ENCODE peak calls at places on chromosomes 13 and 19, in six cellular contexts. One of them, this sample, is unnamed.

GRCh38 chr13:78589206-78589605 is 14.1 kb downstream of the POU4F1 start:
- DNase-seq in fibroblast of mammary gland: peak
- DNase-seq in foreskin fibroblast: peak
- DNase-seq in tibial nerve: no peak
- DNase-seq in GM23338: peak
- DNase-seq in cardiac muscle cell: peak
- DNase-seq in this sample: peak

GRCh38 chr19:44706506-44707236 is 7.7 kb downstream of the CEACAM16 start:
- DNase-seq in fibroblast of mammary gland: no peak
- DNase-seq in foreskin fibroblast: no peak
- DNase-seq in tibial nerve: no peak
- DNase-seq in GM23338: no peak
- DNase-seq in cardiac muscle cell: no peak
- DNase-seq in this sample: no peak

GRCh38 chr13:31012285-31013024 is 80.0 kb downstream of the TEX26 start:
- DNase-seq in fibroblast of mammary gland: peak
- DNase-seq in foreskin fibroblast: peak
- DNase-seq in tibial nerve: no peak
- DNase-seq in GM23338: peak
- DNase-seq in cardiac muscle cell: peak
- DNase-seq in this sample: peak

GRCh38 chr13:83827338-83827737 is 54.9 kb downstream of the SLITRK1 start:
- DNase-seq in fibroblast of mammary gland: no peak
- DNase-seq in foreskin fibroblast: no peak
- DNase-seq in tibial nerve: no peak
- DNase-seq in GM23338: no peak
- DNase-seq in cardiac muscle cell: no peak
- DNase-seq in this sample: peak

GRCh38 chr19:51509823-51510660 is 8.4 kb upstream of the SIGLEC12 start:
- DNase-seq in fibroblast of mammary gland: no peak
- DNase-seq in foreskin fibroblast: no peak
- DNase-seq in tibial nerve: no peak
- DNase-seq in GM23338: no peak
- DNase-seq in cardiac muscle cell: no peak
- DNase-seq in this sample: no peak

GRCh38 chr13:63311587-63311986 is 1895.9 kb upstream of the PCDH20 start:
- DNase-seq in fibroblast of mammary gland: no peak
- DNase-seq in foreskin fibroblast: no peak
- DNase-seq in tibial nerve: no peak
- DNase-seq in GM23338: no peak
- DNase-seq in cardiac muscle cell: no peak
- DNase-seq in this sample: no peak

GRCh38 chr19:46718157-46718933 is 1.4 kb upstream of the PRKD2 start:
- DNase-seq in fibroblast of mammary gland: no peak
- DNase-seq in foreskin fibroblast: peak
- DNase-seq in tibial nerve: no peak
- DNase-seq in GM23338: peak
- DNase-seq in cardiac muscle cell: peak
- DNase-seq in this sample: peak

GRCh38 chr13:104872153-104872552 is 1663.3 kb downstream of the EFNB2 start:
- DNase-seq in fibroblast of mammary gland: no peak
- DNase-seq in foreskin fibroblast: no peak
- DNase-seq in tibial nerve: no peak
- DNase-seq in GM23338: peak
- DNase-seq in cardiac muscle cell: no peak
- DNase-seq in this sample: no peak

GRCh38 chr19:7426986-7427385 is 61.8 kb downstream of the PEX11G start:
- DNase-seq in fibroblast of mammary gland: no peak
- DNase-seq in foreskin fibroblast: no peak
- DNase-seq in tibial nerve: no peak
- DNase-seq in GM23338: no peak
- DNase-seq in cardiac muscle cell: no peak
- DNase-seq in this sample: no peak

GRCh38 chr13:39374741-39375189 is 228.2 kb downstream of the LHFPL6 start:
- DNase-seq in fibroblast of mammary gland: no peak
- DNase-seq in foreskin fibroblast: no peak
- DNase-seq in tibial nerve: no peak
- DNase-seq in GM23338: no peak
- DNase-seq in cardiac muscle cell: no peak
- DNase-seq in this sample: no peak

GRCh38 chr13:50119593-50119992 is 104.3 kb downstream of the KCNRG start:
- DNase-seq in fibroblast of mammary gland: no peak
- DNase-seq in foreskin fibroblast: no peak
- DNase-seq in tibial nerve: no peak
- DNase-seq in GM23338: no peak
- DNase-seq in cardiac muscle cell: peak
- DNase-seq in this sample: no peak

DNA sequence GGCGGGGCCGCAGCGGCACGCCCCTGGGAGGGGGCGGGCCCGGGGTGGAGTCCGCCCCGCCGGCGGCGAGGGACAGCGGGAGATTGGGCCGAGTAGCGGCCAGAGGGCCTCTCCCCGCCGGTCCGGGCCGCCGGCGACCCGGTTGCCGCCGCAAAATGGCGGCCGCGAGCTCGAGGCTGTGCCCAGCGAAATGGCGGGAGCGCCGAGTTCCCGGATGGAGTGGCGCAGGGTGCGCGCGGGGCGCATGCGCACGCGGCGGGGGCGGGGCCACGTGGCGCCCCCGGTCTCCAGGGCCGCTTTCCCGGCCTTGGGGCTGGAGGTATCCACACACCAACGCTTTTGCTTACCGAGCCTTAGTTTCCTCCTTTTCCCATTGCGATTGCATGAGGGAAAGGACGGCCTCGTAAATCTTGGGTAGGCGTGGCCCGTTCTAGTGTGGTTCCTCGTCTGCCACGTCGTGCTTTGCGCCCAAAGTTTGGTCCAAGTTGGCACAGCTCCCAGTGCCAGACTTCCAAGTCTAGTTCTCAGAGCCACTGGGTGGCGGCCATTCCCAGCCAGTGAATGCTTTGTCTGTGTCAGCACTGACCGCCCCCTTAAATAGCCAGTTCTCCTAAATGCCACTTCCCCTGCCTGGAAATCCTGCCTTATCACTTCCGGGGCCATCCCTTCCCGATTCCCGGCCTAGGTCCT is 491 bp downstream of the CIRBP start:
- DNase-seq in fibroblast of mammary gland: peak
- DNase-seq in foreskin fibroblast: peak
- DNase-seq in tibial nerve: peak
- DNase-seq in GM23338: peak
- DNase-seq in cardiac muscle cell: peak
- DNase-seq in this sample: peak
- TF ChIP-seq CTCF in fibroblast of mammary gland: no peak
- TF ChIP-seq CTCF in foreskin fibroblast: no peak
- TF ChIP-seq CTCF in tibial nerve: no peak
- TF ChIP-seq CTCF in GM23338: no peak
- TF ChIP-seq CTCF in cardiac muscle cell: peak
- TF ChIP-seq CTCF in this sample: peak

GRCh38 chr13:41007359-41008118 is 11.6 kb downstream of the ELF1 start:
- DNase-seq in fibroblast of mammary gland: no peak
- DNase-seq in foreskin fibroblast: peak
- DNase-seq in tibial nerve: no peak
- DNase-seq in GM23338: peak
- DNase-seq in cardiac muscle cell: no peak
- DNase-seq in this sample: peak
- H3K4me3 ChIP-seq in fibroblast of mammary gland: no peak
- H3K4me3 ChIP-seq in foreskin fibroblast: no peak
- H3K4me3 ChIP-seq in tibial nerve: no peak
- H3K4me3 ChIP-seq in GM23338: no peak
- H3K4me3 ChIP-seq in cardiac muscle cell: no peak
- H3K4me3 ChIP-seq in this sample: no peak

GRCh38 chr13:92143766-92144165 is 745.3 kb downstream of the GPC5 start:
- DNase-seq in fibroblast of mammary gland: no peak
- DNase-seq in foreskin fibroblast: no peak
- DNase-seq in tibial nerve: no peak
- DNase-seq in GM23338: no peak
- DNase-seq in cardiac muscle cell: peak
- DNase-seq in this sample: no peak
- TF ChIP-seq CTCF in fibroblast of mammary gland: no peak
- TF ChIP-seq CTCF in foreskin fibroblast: no peak
- TF ChIP-seq CTCF in tibial nerve: no peak
- TF ChIP-seq CTCF in GM23338: no peak
- TF ChIP-seq CTCF in cardiac muscle cell: no peak
- TF ChIP-seq CTCF in this sample: no peak

DNA sequence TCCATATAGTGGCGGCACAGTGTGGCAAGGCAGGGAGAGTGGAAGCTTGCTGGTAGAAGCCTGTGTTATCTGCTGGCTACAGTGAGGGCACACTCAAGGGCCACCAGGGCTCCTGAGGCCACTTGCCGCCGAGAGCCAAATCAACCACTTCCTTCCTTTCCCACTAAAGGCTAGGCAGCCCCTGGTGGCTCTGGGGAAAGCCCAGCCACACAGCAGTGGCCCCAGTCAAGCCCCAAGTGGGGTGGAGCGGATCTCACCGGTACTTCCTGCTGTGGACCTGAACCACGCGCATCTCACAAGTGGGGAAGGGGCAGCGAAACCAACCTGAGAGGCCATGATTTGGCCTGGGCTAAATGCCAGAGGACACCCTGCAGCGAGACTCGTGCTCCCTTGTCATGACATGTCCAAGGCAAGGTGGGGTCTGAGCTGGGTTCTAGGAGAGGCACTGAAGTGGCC is 21.9 kb upstream of the SLC35E1 start:
- DNase-seq in fibroblast of mammary gland: no peak
- DNase-seq in foreskin fibroblast: no peak
- DNase-seq in tibial nerve: no peak
- DNase-seq in GM23338: no peak
- DNase-seq in cardiac muscle cell: no peak
- DNase-seq in this sample: no peak
- H3K4me3 ChIP-seq in fibroblast of mammary gland: no peak
- H3K4me3 ChIP-seq in foreskin fibroblast: no peak
- H3K4me3 ChIP-seq in tibial nerve: no peak
- H3K4me3 ChIP-seq in GM23338: no peak
- H3K4me3 ChIP-seq in cardiac muscle cell: no peak
- H3K4me3 ChIP-seq in this sample: no peak

DNA sequence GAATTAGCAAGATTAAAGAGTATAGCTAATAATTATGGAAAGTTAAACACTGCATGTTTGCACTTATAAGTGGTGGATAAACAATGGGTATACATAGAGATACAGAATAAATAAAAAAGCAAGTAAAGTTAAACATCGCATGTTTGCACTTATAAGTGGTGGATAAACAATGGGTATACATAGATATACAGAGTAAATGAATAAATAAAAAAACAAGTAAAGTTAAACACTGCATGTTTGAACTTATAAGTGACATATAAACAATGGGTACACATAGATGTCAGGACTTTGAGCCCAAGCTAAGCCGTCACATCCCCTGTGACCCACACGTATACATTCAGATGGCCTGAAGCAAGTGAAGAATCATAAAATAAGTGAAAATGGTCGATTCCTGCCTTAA is 1533.3 kb upstream of the SPRY2 start:
- DNase-seq in fibroblast of mammary gland: no peak
- DNase-seq in foreskin fibroblast: no peak
- DNase-seq in tibial nerve: no peak
- DNase-seq in GM23338: no peak
- DNase-seq in cardiac muscle cell: no peak
- DNase-seq in this sample: no peak
- TF ChIP-seq CTCF in fibroblast of mammary gland: no peak
- TF ChIP-seq CTCF in foreskin fibroblast: no peak
- TF ChIP-seq CTCF in tibial nerve: no peak
- TF ChIP-seq CTCF in GM23338: no peak
- TF ChIP-seq CTCF in cardiac muscle cell: no peak
- TF ChIP-seq CTCF in this sample: no peak

GRCh38 chr19:4579389-4579788 is 19.9 kb upstream of the SEMA6B start:
- DNase-seq in fibroblast of mammary gland: no peak
- DNase-seq in foreskin fibroblast: no peak
- DNase-seq in tibial nerve: no peak
- DNase-seq in GM23338: no peak
- DNase-seq in cardiac muscle cell: no peak
- DNase-seq in this sample: no peak

GRCh38 chr19:4580961-4581380 is 21.5 kb upstream of the SEMA6B start:
- DNase-seq in fibroblast of mammary gland: no peak
- DNase-seq in foreskin fibroblast: no peak
- DNase-seq in tibial nerve: no peak
- DNase-seq in GM23338: no peak
- DNase-seq in cardiac muscle cell: no peak
- DNase-seq in this sample: no peak

GRCh38 chr19:4581381-4582111 is 22.1 kb upstream of the SEMA6B start:
- DNase-seq in fibroblast of mammary gland: no peak
- DNase-seq in foreskin fibroblast: peak
- DNase-seq in tibial nerve: no peak
- DNase-seq in GM23338: peak
- DNase-seq in cardiac muscle cell: peak
- DNase-seq in this sample: peak

GRCh38 chr19:4578552-4579248 is 19.2 kb upstream of the SEMA6B start:
- DNase-seq in fibroblast of mammary gland: no peak
- DNase-seq in foreskin fibroblast: no peak
- DNase-seq in tibial nerve: no peak
- DNase-seq in GM23338: no peak
- DNase-seq in cardiac muscle cell: no peak
- DNase-seq in this sample: no peak

DNA sequence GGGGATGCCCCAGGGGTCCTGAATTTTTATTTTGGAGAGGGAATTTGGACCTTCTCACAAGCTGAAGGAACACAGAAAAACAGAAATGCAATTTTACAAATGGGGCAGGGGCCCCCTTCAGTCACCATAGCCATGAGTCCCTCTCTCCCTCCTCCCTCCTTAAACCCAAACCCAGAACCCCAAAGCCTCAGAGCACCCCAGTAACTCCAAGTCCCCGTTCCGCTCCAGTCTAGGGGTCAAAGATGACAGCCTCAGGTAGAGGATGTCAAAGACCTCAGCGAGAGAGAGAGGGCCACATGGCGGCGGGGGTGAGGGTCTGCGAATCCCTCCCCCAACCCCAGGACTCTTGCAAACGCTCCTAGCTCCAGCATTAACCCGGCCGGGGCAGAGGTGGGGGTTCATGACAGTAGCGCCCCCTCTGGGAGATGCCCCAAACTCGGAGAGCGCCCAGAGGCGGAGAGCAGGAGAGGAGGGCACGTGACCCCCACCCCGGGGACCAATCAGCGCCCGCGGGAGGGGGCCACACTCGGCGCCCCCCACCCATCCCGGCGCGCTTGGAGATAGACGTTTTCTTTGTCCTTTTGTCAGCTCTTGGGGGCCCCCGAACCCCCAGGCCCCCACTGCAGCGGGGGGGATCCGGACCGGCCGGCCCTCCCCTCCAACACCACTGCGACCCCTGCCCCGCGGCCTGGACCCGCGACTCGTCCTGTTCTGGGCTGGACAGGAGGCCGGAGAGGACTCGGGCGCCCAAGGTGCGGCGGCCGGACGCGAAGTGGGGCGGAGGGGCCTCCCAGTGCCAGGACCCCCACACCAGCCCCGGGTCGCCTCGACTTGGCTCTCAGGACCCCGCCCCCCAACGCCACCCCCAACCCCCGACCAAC is 20.8 kb upstream of the SEMA6B start:
- DNase-seq in fibroblast of mammary gland: no peak
- DNase-seq in foreskin fibroblast: no peak
- DNase-seq in tibial nerve: no peak
- DNase-seq in GM23338: peak
- DNase-seq in cardiac muscle cell: no peak
- DNase-seq in this sample: no peak
- H3K4me3 ChIP-seq in fibroblast of mammary gland: no peak
- H3K4me3 ChIP-seq in foreskin fibroblast: no peak
- H3K4me3 ChIP-seq in tibial nerve: peak
- H3K4me3 ChIP-seq in GM23338: peak
- H3K4me3 ChIP-seq in cardiac muscle cell: peak
- H3K4me3 ChIP-seq in this sample: no peak

This sample was measured in epithelial cell of esophagus.